ENCODE peak calls at places on chromosome 1, in ten cellular contexts. One of them, this sample, is unnamed.

GRCh38 chr1:7608628-7609295 is 162.3 kb upstream of the VAMP3 start:
- DNase-seq in uterus: no peak
- DNase-seq in heart right ventricle: no peak
- DNase-seq in lower leg skin: no peak
- DNase-seq in osteocyte: no peak
- DNase-seq in mammary epithelial cell: no peak
- DNase-seq in astrocyte of the spinal cord: no peak
- DNase-seq in thyroid gland: no peak
- DNase-seq in GM20000: no peak
- DNase-seq in GM12878: no peak
- DNase-seq in this sample: no peak

GRCh38 chr1:241237873-241238272 is 119.1 kb downstream of the RGS7 start:
- DNase-seq in mammary epithelial cell: no peak
- DNase-seq in uterus: no peak
- DNase-seq in astrocyte of the spinal cord: no peak
- DNase-seq in thyroid gland: no peak
- DNase-seq in heart right ventricle: no peak
- DNase-seq in osteocyte: no peak
- DNase-seq in lower leg skin: no peak
- DNase-seq in GM12878: no peak
- DNase-seq in GM20000: no peak
- DNase-seq in this sample: no peak

GRCh38 chr1:183569141-183569540 is 21.1 kb downstream of the NCF2 start:
- DNase-seq in GM20000: no peak
- DNase-seq in mammary epithelial cell: peak
- DNase-seq in heart right ventricle: no peak
- DNase-seq in uterus: no peak
- DNase-seq in GM12878: no peak
- DNase-seq in astrocyte of the spinal cord: peak
- DNase-seq in osteocyte: no peak
- DNase-seq in lower leg skin: peak
- DNase-seq in thyroid gland: no peak
- DNase-seq in this sample: no peak

GRCh38 chr1:222654849-222655248 is 37.0 kb downstream of the MIA3 start:
- DNase-seq in uterus: no peak
- DNase-seq in lower leg skin: no peak
- DNase-seq in heart right ventricle: peak
- DNase-seq in thyroid gland: no peak
- DNase-seq in GM20000: peak
- DNase-seq in osteocyte: no peak
- DNase-seq in GM12878: peak
- DNase-seq in astrocyte of the spinal cord: peak
- DNase-seq in mammary epithelial cell: no peak
- DNase-seq in this sample: peak

GRCh38 chr1:161973924-161974845 is 49.5 kb downstream of the OLFML2B start:
- DNase-seq in heart right ventricle: peak
- DNase-seq in uterus: no peak
- DNase-seq in GM20000: no peak
- DNase-seq in GM12878: no peak
- DNase-seq in thyroid gland: peak
- DNase-seq in lower leg skin: no peak
- DNase-seq in astrocyte of the spinal cord: no peak
- DNase-seq in osteocyte: no peak
- DNase-seq in mammary epithelial cell: no peak
- DNase-seq in this sample: no peak

GRCh38 chr1:62800274-62800673 is 16.3 kb downstream of the ATG4C start:
- DNase-seq in GM20000: no peak
- DNase-seq in heart right ventricle: no peak
- DNase-seq in mammary epithelial cell: no peak
- DNase-seq in thyroid gland: no peak
- DNase-seq in osteocyte: no peak
- DNase-seq in astrocyte of the spinal cord: no peak
- DNase-seq in uterus: no peak
- DNase-seq in GM12878: no peak
- DNase-seq in lower leg skin: no peak
- DNase-seq in this sample: no peak

GRCh38 chr1:6365047-6365446 is 28.5 kb downstream of the ACOT7 start:
- DNase-seq in thyroid gland: no peak
- DNase-seq in lower leg skin: no peak
- DNase-seq in GM12878: no peak
- DNase-seq in mammary epithelial cell: no peak
- DNase-seq in heart right ventricle: no peak
- DNase-seq in astrocyte of the spinal cord: no peak
- DNase-seq in uterus: no peak
- DNase-seq in GM20000: no peak
- DNase-seq in osteocyte: no peak
- DNase-seq in this sample: no peak

GRCh38 chr1:247054992-247055415 is 23.6 kb downstream of the ZNF670 start:
- DNase-seq in thyroid gland: no peak
- DNase-seq in uterus: peak
- DNase-seq in heart right ventricle: no peak
- DNase-seq in mammary epithelial cell: peak
- DNase-seq in GM12878: no peak
- DNase-seq in osteocyte: no peak
- DNase-seq in astrocyte of the spinal cord: peak
- DNase-seq in GM20000: no peak
- DNase-seq in lower leg skin: no peak
- DNase-seq in this sample: no peak

GRCh38 chr1:156677616-156678596 is 699 bp upstream of the NES start:
- DNase-seq in uterus: peak
- DNase-seq in astrocyte of the spinal cord: peak
- DNase-seq in GM12878: no peak
- DNase-seq in thyroid gland: peak
- DNase-seq in lower leg skin: peak
- DNase-seq in GM20000: peak
- DNase-seq in heart right ventricle: peak
- DNase-seq in osteocyte: no peak
- DNase-seq in mammary epithelial cell: peak
- DNase-seq in this sample: no peak
- TF ChIP-seq CTCF in uterus: peak
- TF ChIP-seq CTCF in astrocyte of the spinal cord: peak
- TF ChIP-seq CTCF in GM12878: peak
- TF ChIP-seq CTCF in thyroid gland: peak
- TF ChIP-seq CTCF in lower leg skin: no peak
- TF ChIP-seq CTCF in GM20000: peak
- TF ChIP-seq CTCF in heart right ventricle: peak
- TF ChIP-seq CTCF in osteocyte: peak
- TF ChIP-seq CTCF in mammary epithelial cell: peak
- TF ChIP-seq CTCF in this sample: peak

GRCh38 chr1:206604861-206605260 is 7.4 kb downstream of the EIF2D start:
- DNase-seq in lower leg skin: no peak
- DNase-seq in astrocyte of the spinal cord: no peak
- DNase-seq in mammary epithelial cell: no peak
- DNase-seq in GM20000: no peak
- DNase-seq in osteocyte: no peak
- DNase-seq in thyroid gland: no peak
- DNase-seq in heart right ventricle: no peak
- DNase-seq in uterus: no peak
- DNase-seq in GM12878: no peak
- DNase-seq in this sample: no peak

GRCh38 chr1:206608108-206608698 is 4.1 kb downstream of the EIF2D start:
- DNase-seq in heart right ventricle: no peak
- DNase-seq in thyroid gland: peak
- DNase-seq in lower leg skin: no peak
- DNase-seq in uterus: no peak
- DNase-seq in astrocyte of the spinal cord: peak
- DNase-seq in osteocyte: no peak
- DNase-seq in GM12878: no peak
- DNase-seq in mammary epithelial cell: peak
- DNase-seq in GM20000: peak
- DNase-seq in this sample: no peak

GRCh38 chr1:206609229-206609991 is 2.9 kb downstream of the EIF2D start:
- DNase-seq in GM12878: peak
- DNase-seq in heart right ventricle: no peak
- DNase-seq in astrocyte of the spinal cord: no peak
- DNase-seq in uterus: no peak
- DNase-seq in osteocyte: no peak
- DNase-seq in mammary epithelial cell: no peak
- DNase-seq in GM20000: peak
- DNase-seq in lower leg skin: no peak
- DNase-seq in thyroid gland: no peak
- DNase-seq in this sample: no peak

GRCh38 chr1:206612129-206612876 is at the start of gene EIF2D:
- DNase-seq in mammary epithelial cell: peak
- DNase-seq in heart right ventricle: peak
- DNase-seq in astrocyte of the spinal cord: peak
- DNase-seq in GM12878: peak
- DNase-seq in GM20000: peak
- DNase-seq in osteocyte: peak
- DNase-seq in thyroid gland: peak
- DNase-seq in uterus: peak
- DNase-seq in lower leg skin: peak
- DNase-seq in this sample: peak

DNA sequence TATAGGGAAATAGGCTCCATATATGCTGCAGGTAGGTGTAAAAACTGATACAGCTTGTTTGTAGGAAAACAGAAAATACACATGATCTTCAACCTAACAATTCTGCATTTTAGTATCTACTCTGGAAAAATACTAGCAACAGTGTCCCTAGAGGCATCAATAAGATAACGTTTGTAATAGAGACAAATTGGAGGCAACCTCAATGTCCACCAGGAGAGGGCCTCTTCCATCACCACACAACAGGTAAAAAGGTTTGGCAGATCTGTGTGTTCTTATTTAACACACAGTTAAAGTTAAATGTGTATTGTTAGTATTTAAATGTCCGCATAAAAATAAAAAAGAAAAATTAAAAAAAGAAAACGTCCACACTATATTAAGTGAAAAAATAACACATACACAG is 5.4 kb downstream of the EIF2D start:
- DNase-seq in uterus: no peak
- DNase-seq in mammary epithelial cell: peak
- DNase-seq in osteocyte: no peak
- DNase-seq in heart right ventricle: no peak
- DNase-seq in lower leg skin: no peak
- DNase-seq in thyroid gland: no peak
- DNase-seq in astrocyte of the spinal cord: no peak
- DNase-seq in GM12878: no peak
- DNase-seq in GM20000: no peak
- DNase-seq in this sample: no peak
- TF ChIP-seq CTCF in uterus: no peak
- TF ChIP-seq CTCF in mammary epithelial cell: peak
- TF ChIP-seq CTCF in osteocyte: peak
- TF ChIP-seq CTCF in heart right ventricle: peak
- TF ChIP-seq CTCF in lower leg skin: no peak
- TF ChIP-seq CTCF in thyroid gland: no peak
- TF ChIP-seq CTCF in astrocyte of the spinal cord: peak
- TF ChIP-seq CTCF in GM12878: peak
- TF ChIP-seq CTCF in GM20000: no peak
- TF ChIP-seq CTCF in this sample: no peak

GRCh38 chr1:220880726-220881506 is 1.7 kb downstream of the HLX start:
- DNase-seq in osteocyte: no peak
- DNase-seq in mammary epithelial cell: no peak
- DNase-seq in lower leg skin: no peak
- DNase-seq in uterus: peak
- DNase-seq in thyroid gland: peak
- DNase-seq in GM20000: peak
- DNase-seq in astrocyte of the spinal cord: peak
- DNase-seq in GM12878: no peak
- DNase-seq in heart right ventricle: peak
- DNase-seq in this sample: no peak

GRCh38 chr1:220879090-220879508 is at the start of gene HLX:
- DNase-seq in GM12878: no peak
- DNase-seq in thyroid gland: peak
- DNase-seq in heart right ventricle: peak
- DNase-seq in osteocyte: no peak
- DNase-seq in astrocyte of the spinal cord: peak
- DNase-seq in GM20000: peak
- DNase-seq in lower leg skin: peak
- DNase-seq in mammary epithelial cell: peak
- DNase-seq in uterus: peak
- DNase-seq in this sample: no peak

GRCh38 chr1:220878223-220879081 is 791 bp upstream of the HLX start:
- DNase-seq in GM12878: no peak
- DNase-seq in heart right ventricle: peak
- DNase-seq in astrocyte of the spinal cord: peak
- DNase-seq in uterus: no peak
- DNase-seq in lower leg skin: no peak
- DNase-seq in mammary epithelial cell: no peak
- DNase-seq in osteocyte: no peak
- DNase-seq in GM20000: peak
- DNase-seq in thyroid gland: no peak
- DNase-seq in this sample: no peak

GRCh38 chr1:220880367-220880680 is 1.1 kb downstream of the HLX start:
- DNase-seq in GM20000: no peak
- DNase-seq in GM12878: no peak
- DNase-seq in astrocyte of the spinal cord: peak
- DNase-seq in thyroid gland: no peak
- DNase-seq in uterus: no peak
- DNase-seq in mammary epithelial cell: no peak
- DNase-seq in lower leg skin: no peak
- DNase-seq in heart right ventricle: no peak
- DNase-seq in osteocyte: no peak
- DNase-seq in this sample: no peak

DNA sequence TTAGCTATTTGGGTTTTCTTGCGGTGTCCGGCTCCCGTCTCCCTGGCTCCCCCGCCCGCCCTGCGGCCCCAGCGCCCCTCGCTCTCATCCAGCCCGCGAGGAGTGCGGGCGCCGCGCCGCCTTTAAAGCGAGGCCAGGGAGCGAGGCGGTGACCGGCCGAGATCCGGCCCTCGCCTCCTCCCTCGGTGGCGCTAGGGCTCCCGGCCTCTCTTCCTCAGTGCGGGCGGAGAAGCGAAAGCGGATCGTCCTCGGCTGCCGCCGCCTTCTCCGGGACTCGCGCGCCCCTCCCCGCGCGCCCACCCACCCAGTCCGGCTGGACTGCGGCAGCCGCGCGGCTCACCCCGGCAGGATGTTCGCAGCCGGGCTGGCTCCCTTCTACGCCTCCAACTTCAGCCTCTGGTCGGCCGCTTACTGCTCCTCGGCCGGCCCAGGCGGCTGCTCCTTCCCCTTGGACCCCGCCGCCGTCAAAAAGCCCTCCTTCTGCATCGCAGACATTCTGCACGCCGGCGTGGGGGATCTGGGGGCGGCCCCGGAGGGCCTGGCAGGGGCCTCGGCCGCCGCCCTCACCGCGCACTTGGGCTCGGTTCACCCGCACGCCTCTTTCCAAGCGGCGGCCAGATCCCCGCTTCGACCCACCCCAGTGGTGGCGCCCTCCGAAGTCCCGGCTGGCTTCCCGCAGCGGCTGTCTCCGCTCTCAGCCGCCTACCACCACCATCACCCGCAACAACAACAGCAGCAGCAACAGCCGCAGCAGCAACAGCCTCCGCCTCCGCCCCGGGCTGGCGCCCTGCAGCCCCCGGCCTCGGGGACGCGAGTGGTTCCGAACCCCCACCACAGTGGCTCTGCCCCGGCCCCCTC is 495 bp downstream of the HLX start:
- DNase-seq in GM12878: no peak
- DNase-seq in astrocyte of the spinal cord: peak
- DNase-seq in osteocyte: no peak
- DNase-seq in lower leg skin: no peak
- DNase-seq in thyroid gland: peak
- DNase-seq in mammary epithelial cell: peak
- DNase-seq in GM20000: peak
- DNase-seq in uterus: peak
- DNase-seq in heart right ventricle: peak
- DNase-seq in this sample: no peak
- TF ChIP-seq CTCF in GM12878: no peak
- TF ChIP-seq CTCF in astrocyte of the spinal cord: no peak
- TF ChIP-seq CTCF in osteocyte: no peak
- TF ChIP-seq CTCF in lower leg skin: no peak
- TF ChIP-seq CTCF in thyroid gland: no peak
- TF ChIP-seq CTCF in mammary epithelial cell: no peak
- TF ChIP-seq CTCF in GM20000: no peak
- TF ChIP-seq CTCF in uterus: no peak
- TF ChIP-seq CTCF in heart right ventricle: peak
- TF ChIP-seq CTCF in this sample: no peak

DNA sequence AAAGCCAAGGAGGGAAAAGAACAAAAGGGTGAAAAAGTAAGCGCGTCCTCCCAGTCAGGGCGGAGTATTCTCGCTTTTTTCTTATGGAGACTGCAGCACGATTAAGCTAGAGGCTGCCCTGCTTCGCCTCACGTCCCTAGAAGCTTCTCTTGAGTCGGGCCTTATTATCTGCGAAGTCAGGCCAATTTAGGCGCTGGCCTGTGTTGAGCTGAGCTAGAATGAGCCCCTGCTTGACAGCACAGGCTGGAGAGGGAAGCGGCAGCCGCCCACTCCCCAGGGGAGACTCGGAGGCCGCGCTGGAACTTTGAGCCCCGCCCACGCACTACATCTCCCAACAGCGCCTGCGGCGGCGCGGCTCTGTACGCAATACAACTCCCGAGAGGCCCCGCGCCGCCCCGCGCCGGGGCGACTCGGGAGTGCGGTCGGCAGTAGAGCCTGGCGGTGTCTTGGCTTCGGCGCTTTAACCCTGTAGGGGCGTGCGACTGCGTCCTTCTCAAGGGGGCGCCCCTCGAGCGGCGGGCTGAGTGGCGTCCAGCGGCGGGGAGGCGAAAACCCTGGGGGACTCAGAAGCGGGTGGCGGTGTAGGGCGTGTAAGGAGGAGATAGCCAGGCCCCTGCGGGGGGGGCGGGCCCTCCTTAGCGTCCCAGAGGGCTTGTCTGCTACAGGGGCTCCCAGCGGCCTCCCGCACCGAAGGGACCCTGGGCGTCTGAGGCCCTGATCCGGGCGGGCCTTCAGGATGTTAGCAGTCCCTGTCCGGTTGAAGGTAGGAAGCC is 888 bp downstream of the ZNF436 start:
- DNase-seq in uterus: peak
- DNase-seq in thyroid gland: peak
- DNase-seq in mammary epithelial cell: peak
- DNase-seq in heart right ventricle: peak
- DNase-seq in osteocyte: peak
- DNase-seq in GM20000: peak
- DNase-seq in astrocyte of the spinal cord: peak
- DNase-seq in lower leg skin: peak
- DNase-seq in GM12878: no peak
- DNase-seq in this sample: peak
- TF ChIP-seq CTCF in uterus: peak
- TF ChIP-seq CTCF in thyroid gland: no peak
- TF ChIP-seq CTCF in mammary epithelial cell: no peak
- TF ChIP-seq CTCF in heart right ventricle: peak
- TF ChIP-seq CTCF in osteocyte: no peak
- TF ChIP-seq CTCF in GM20000: no peak
- TF ChIP-seq CTCF in astrocyte of the spinal cord: peak
- TF ChIP-seq CTCF in lower leg skin: no peak
- TF ChIP-seq CTCF in GM12878: no peak
- TF ChIP-seq CTCF in this sample: no peak

This sample was measured in natural killer cell.